ENCODE peak calls at places on chromosome 20, in nine cellular contexts. E is H9, K is cardiac muscle cell, Z is PC-9, R is tibial artery, I is OCI-LY7, A is ovary, X is PC-3, U is HCT116. G is an unnamed sample.

GRCh38 chr20:41055679-41056078 is 27.1 kb downstream of the TOP1 start:
- DNase-seq in X (no peak), K (no peak), A (no peak), E (no peak), Z (no peak), I (no peak), U (no peak), R (no peak), G (no peak)

GRCh38 chr20:15673206-15673605 is 900.0 kb downstream of the KIF16B start:
- DNase-seq in Z (peak; percentile 75), U (no peak), K (peak; percentile 8), E (no peak), I (no peak), X (peak; percentile 96), A (no peak), R (no peak), G (no peak)

GRCh38 chr20:62516345-62516744 is 40.5 kb upstream of the GATA5 start:
- DNase-seq in X (peak; percentile 61), I (no peak), U (no peak), R (no peak), E (peak; percentile 71), Z (peak; percentile 44), A (no peak), K (peak; percentile 47), G (no peak)

GRCh38 chr20:2585811-2586210 is 49.4 kb downstream of the TMC2 start:
- DNase-seq in K (no peak), X (peak; percentile 69), U (no peak), E (no peak), Z (no peak), I (no peak), A (no peak), R (no peak), G (no peak)

GRCh38 chr20:38460040-38460623 is 12.5 kb upstream of the RALGAPB start:
- DNase-seq in R (no peak), K (peak; percentile 72), A (no peak), E (no peak), I (no peak), U (peak; percentile 80), Z (peak; percentile 92), X (peak; percentile 91), G (no peak)

GRCh38 chr20:38863024-38863851 is 57.7 kb downstream of the PPP1R16B start:
- DNase-seq in X (no peak), U (no peak), I (peak; percentile 87), E (no peak), R (no peak), A (no peak), K (no peak), Z (no peak), G (no peak)

GRCh38 chr20:3081641-3082040 is 2.9 kb downstream of the AVP start:
- DNase-seq in A (no peak), U (no peak), K (no peak), E (no peak), R (no peak), I (no peak), X (no peak), Z (no peak), G (no peak)

GRCh38 chr20:53996584-53997486 is 73.6 kb downstream of the BCAS1 start:
- DNase-seq in A (no peak), K (no peak), I (no peak), R (no peak), X (no peak), U (no peak), E (no peak), Z (no peak), G (no peak)

GRCh38 chr20:56440346-56441007 is 27.9 kb upstream of the RTF2 start:
- DNase-seq in E (no peak), K (no peak), Z (no peak), I (no peak), R (peak; percentile 21), X (no peak), A (no peak), U (no peak), G (no peak)

GRCh38 chr20:52524865-52525264 is 333.3 kb upstream of the ZFP64 start:
- DNase-seq in X (no peak), K (no peak), A (no peak), E (no peak), U (no peak), Z (no peak), I (no peak), R (no peak), G (no peak)

GRCh38 chr20:57671662-57672061 is 38.2 kb downstream of the PMEPA1 start:
- DNase-seq in E (no peak), K (no peak), U (no peak), X (peak; percentile 22), R (no peak), A (no peak), Z (peak; percentile 44), I (no peak), G (no peak)

GRCh38 chr20:1561350-1561749 is 3.8 kb upstream of the SIRPD start:
- DNase-seq in R (no peak), X (peak; percentile 0), U (no peak), I (no peak), A (no peak), K (no peak), E (no peak), Z (no peak), G (no peak)

GRCh38 chr20:42594659-42595058 is 595.0 kb downstream of the PTPRT start:
- DNase-seq in I (no peak), Z (no peak), R (no peak), A (no peak), X (no peak), U (no peak), E (no peak), K (no peak), G (no peak)

GRCh38 chr20:19384940-19385339 is 172.5 kb downstream of the SLC24A3 start:
- DNase-seq in E (no peak), A (no peak), Z (no peak), K (no peak), X (no peak), R (no peak), I (no peak), U (no peak), G (no peak)

GRCh38 chr20:62382306-62383198 is 4.4 kb upstream of the RPS21 start:
- DNase-seq in Z (peak; percentile 71), R (peak; percentile 83), I (peak; percentile 87), E (peak; percentile 93), U (peak; percentile 61), X (peak; percentile 92), A (peak; percentile 76), K (peak; percentile 87), G (no peak)

GRCh38 chr20:19909696-19910095 is 107.5 kb upstream of the NAA20 start:
- DNase-seq in I (no peak), K (no peak), E (no peak), U (no peak), Z (no peak), R (peak; percentile 86), X (no peak), A (no peak), G (peak; percentile 91)

DNA sequence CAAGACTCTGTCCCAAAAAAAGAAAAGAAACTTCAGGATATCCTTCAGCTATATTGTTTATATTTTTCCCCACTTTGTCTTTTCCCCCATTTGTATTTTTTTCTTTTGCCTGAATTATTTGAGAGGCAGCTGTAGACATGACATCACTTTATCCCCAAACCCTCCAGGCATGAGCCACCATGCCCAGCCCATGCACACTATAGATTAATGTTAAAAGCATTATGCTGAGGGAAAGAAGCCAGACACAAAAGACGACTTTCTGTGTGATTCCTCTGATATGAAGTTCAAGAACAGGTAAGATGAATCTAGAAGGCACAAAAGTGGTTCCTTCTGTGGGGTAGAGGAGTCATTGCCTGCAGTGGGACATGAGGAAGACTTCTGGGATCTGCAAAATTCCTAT is 16.4 kb downstream of the CEBPB start:
- DNase-seq in E (no peak), Z (no peak), K (no peak), I (no peak), R (no peak), U (no peak), A (no peak), X (no peak), G (no peak)
- H3K4me1 ChIP-seq in E (no peaks in the 10 kb centered on the region), Z (peaks cover 14% of the 10 kb centered on the region), K (no peaks in the 10 kb centered on the region), I (no peaks in the 10 kb centered on the region), R (no peaks in the 10 kb centered on the region), U (no peaks in the 10 kb centered on the region), A (peaks cover 11% of the 10 kb centered on the region), X (no peaks in the 10 kb centered on the region), G (no peaks in the 10 kb centered on the region)

GRCh38 chr20:50390685-50391443 is 119.3 kb upstream of the PTPN1 start:
- DNase-seq in I (no peak), R (no peak), A (no peak), E (no peak), X (no peak), Z (no peak), U (no peak), K (no peak), G (no peak)
- TF ChIP-seq CTCF in I (no peak), R (no peak), A (no peak), E (no peak), X (no peak), Z (no peak), U (no peak), K (no peak), G (no peak)

GRCh38 chr20:36102809-36103596 is 51.5 kb upstream of the EPB41L1 start:
- DNase-seq in X (no peak), Z (no peak), I (no peak), R (no peak), U (no peak), E (no peak), A (no peak), K (peak; percentile 23), G (no peak)

GRCh38 chr20:36102306-36102705 is 52.2 kb upstream of the EPB41L1 start:
- DNase-seq in E (no peak), X (no peak), Z (no peak), I (no peak), K (no peak), R (no peak), U (no peak), A (no peak), G (no peak)

GRCh38 chr20:36099106-36099505 is 55.4 kb upstream of the EPB41L1 start:
- DNase-seq in E (no peak), Z (no peak), R (no peak), K (no peak), X (no peak), I (no peak), A (no peak), U (no peak), G (no peak)

GRCh38 chr20:36098364-36098763 is 56.2 kb upstream of the EPB41L1 start:
- DNase-seq in X (no peak), U (no peak), E (no peak), A (no peak), R (no peak), I (peak; percentile 95), Z (no peak), K (no peak), G (no peak)

DNA sequence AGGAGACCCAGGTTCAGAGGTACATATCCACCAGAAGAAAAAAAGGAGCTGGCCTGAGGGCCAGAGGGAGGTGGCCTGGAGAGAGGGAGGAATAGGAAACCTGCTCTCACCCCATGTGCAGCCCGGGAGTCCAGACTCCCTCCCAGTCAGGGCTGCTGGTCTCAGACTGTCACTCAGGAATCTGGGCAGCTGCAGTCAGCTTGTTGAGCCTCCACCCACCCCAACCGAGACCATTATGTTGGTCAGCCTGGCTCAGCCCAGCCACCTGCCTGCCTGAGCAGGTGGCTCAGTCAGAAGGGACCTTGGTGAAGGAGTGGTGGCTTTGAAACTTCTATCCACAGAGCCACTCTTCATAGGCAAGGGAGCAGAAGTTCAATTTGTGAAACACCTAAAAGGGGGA is 53.3 kb upstream of the EPB41L1 start:
- DNase-seq in R (no peak), I (peak; percentile 49), U (no peak), Z (peak; percentile 43), E (no peak), A (no peak), K (peak; percentile 88), X (no peak), G (no peak)
- H3K27ac ChIP-seq in R (peak overlapping the region; percentile 62), I (no peak overlapping the region), U (no peak overlapping the region), Z (no peak overlapping the region), E (no peak overlapping the region), A (no peak overlapping the region), K (peak overlapping the region; percentile 11), X (no peak overlapping the region), G (no peak overlapping the region)

GRCh38 chr20:23049933-23050838 is 714 bp upstream of the THBD start:
- DNase-seq in U (no peak), Z (peak; percentile 57), R (peak; percentile 83), X (peak; percentile 44), I (no peak), K (peak; percentile 38), A (peak; percentile 40), E (peak; percentile 58), G (peak; percentile 74)
- H3K4me1 ChIP-seq in U (peaks cover 3% of the 10 kb centered on the region), Z (peaks cover 29% of the 10 kb centered on the region), R (peaks cover 51% of the 10 kb centered on the region), X (peaks cover 16% of the 10 kb centered on the region), I (no peaks in the 10 kb centered on the region), K (peaks cover 4% of the 10 kb centered on the region), A (peaks cover 7% of the 10 kb centered on the region), E (peaks cover 3% of the 10 kb centered on the region), G (no peaks in the 10 kb centered on the region)